ENCODE peak calls at places on chromosomes 13 and 19, in four cellular contexts. U is left cardiac atrium; A is non-pigmented ciliary epithelial cell; E is stimulated activated naive CD4-positive, alpha-beta T cell. R is an unnamed sample.
A peak's percentile ranks its signal among the peaks of the same experiment; 100 is the strongest.

GRCh38 chr19:3670796-3671679 is 29.2 kb downstream of the PIP5K1C start:
- DNase-seq in A (no peak), U (peak; percentile 92), E (no peak), R (peak; percentile 42)

GRCh38 chr19:18507021-18507726 is 14.7 kb downstream of the ELL start:
- DNase-seq in E (no peak), A (no peak), U (peak; percentile 53), R (no peak)

GRCh38 chr13:44800626-44801025 is 188.6 kb downstream of the NUFIP1 start:
- DNase-seq in E (no peak), U (no peak), A (no peak), R (no peak)

GRCh38 chr19:48955308-48955958 is 758 bp downstream of the BAX start:
- DNase-seq in A (no peak), U (no peak), E (no peak), R (no peak)

GRCh38 chr19:46033401-46033800 is 7.4 kb downstream of the IGFL4 start:
- DNase-seq in A (no peak), E (no peak), U (no peak), R (no peak)

GRCh38 chr19:7506385-7507328 is 9.2 kb upstream of the ZNF358 start:
- DNase-seq in U (peak; percentile 88), E (no peak), A (no peak), R (peak; percentile 61)

GRCh38 chr13:81171065-81171647 is 830.2 kb upstream of the SPRY2 start:
- DNase-seq in A (no peak), U (no peak), E (no peak), R (no peak)

GRCh38 chr19:42288411-42288810 is 13.5 kb upstream of the PRR19 start:
- DNase-seq in E (no peak), A (no peak), U (no peak), R (no peak)

GRCh38 chr13:23847545-23847944 is 41.7 kb downstream of the MIPEP start:
- DNase-seq in U (no peak), A (no peak), E (no peak), R (no peak)

GRCh38 chr19:597406-598315 is 8.0 kb downstream of the HCN2 start:
- DNase-seq in A (no peak), E (no peak), U (no peak), R (no peak)

GRCh38 chr19:2385053-2385721 is 25.1 kb downstream of the TMPRSS9 start:
- DNase-seq in A (peak; percentile 65), U (no peak), E (no peak), R (no peak)

GRCh38 chr19:3423183-3423829 is 56.9 kb downstream of the NFIC start:
- DNase-seq in U (peak; percentile 73), E (no peak), A (no peak), R (no peak)

GRCh38 chr13:43434185-43434584 is 352.6 kb downstream of the ENOX1 start:
- DNase-seq in U (no peak), E (no peak), A (no peak), R (no peak)

GRCh38 chr19:12035220-12036172 is at the start of gene ZNF433:
- DNase-seq in A (peak; percentile 22), U (peak; percentile 96), E (peak; percentile 17), R (peak; percentile 100)

GRCh38 chr13:46296465-46296822 is 84.7 kb downstream of the LRRC63 start:
- DNase-seq in E (no peak), A (no peak), U (no peak), R (no peak)

GRCh38 chr19:49338023-49338677 is 2.9 kb downstream of the CD37 start:
- DNase-seq in A (no peak), E (no peak), U (no peak), R (no peak)

GRCh38 chr13:106916329-106916728 is 348.4 kb upstream of the ARGLU1 start:
- DNase-seq in E (no peak), A (no peak), U (no peak), R (no peak)

GRCh38 chr13:98853791-98854191 is 101.3 kb upstream of the SLC15A1 start:
- DNase-seq in E (no peak), A (no peak), U (no peak), R (no peak)

GRCh38 chr19:39052243-39052746 is 19.9 kb upstream of the FBXO27 start:
- DNase-seq in A (no peak), E (peak; percentile 15), U (peak; percentile 55), R (peak; percentile 46)

GRCh38 chr13:24050292-24050711 is 110.2 kb upstream of the SPATA13 start:
- DNase-seq in E (no peak), A (no peak), U (no peak), R (peak; percentile 74)

GRCh38 chr13:50366488-50367174 is 351.4 kb downstream of the KCNRG start:
- DNase-seq in U (no peak), A (no peak), E (no peak), R (no peak)

GRCh38 chr19:13505164-13505695 is 1.0 kb downstream of the CACNA1A start:
- DNase-seq in A (no peak), U (no peak), E (no peak), R (no peak)

GRCh38 chr13:26021516-26021915 is 30.3 kb downstream of the SHISA2 start:
- DNase-seq in E (no peak), U (no peak), A (no peak), R (no peak)

GRCh38 chr13:48680756-48681392 is 27.1 kb downstream of the CYSLTR2 start:
- DNase-seq in U (no peak), A (no peak), E (no peak), R (no peak)

GRCh38 chr13:98626298-98626940 is 49.5 kb upstream of the STK24 start:
- DNase-seq in E (no peak), U (no peak), A (no peak), R (no peak)

GRCh38 chr19:50601407-50602088 is 33.3 kb upstream of the LRRC4B start:
- DNase-seq in E (no peak), U (no peak), A (no peak), R (no peak)

GRCh38 chr19:3157096-3157845 is 21.3 kb upstream of the S1PR4 start:
- DNase-seq in E (no peak), A (no peak), U (no peak), R (no peak)

GRCh38 chr19:8329993-8330392 is 8.7 kb downstream of the RPS28 start:
- DNase-seq in A (no peak), E (no peak), U (no peak), R (no peak)

R was measured in thyroid gland.